ENCODE peak calls at places on chromosomes 6 and 20, in five cellular contexts. H, F, L, V and B are unnamed samples.

GRCh38 chr6:116500969-116501433 is 10.4 kb upstream of the CALHM5 start:
- DNase-seq in F (peak), H (peak), L (no peak), V (peak), B (no peak)

GRCh38 chr6:28258877-28259777 is at the start of gene NKAPL:
- DNase-seq in F (no peak), V (peak), L (no peak), H (no peak), B (no peak)

GRCh38 chr6:95572098-95572497 is 5.2 kb upstream of the MANEA start:
- DNase-seq in H (peak), L (no peak), V (no peak), F (no peak), B (no peak)

GRCh38 chr20:8757146-8757545 is 311.7 kb upstream of the PLCB4 start:
- DNase-seq in V (no peak), H (no peak), L (no peak), F (peak), B (no peak)

GRCh38 chr20:33820362-33820761 is 9.2 kb downstream of the CHMP4B start:
- DNase-seq in F (no peak), L (no peak), V (no peak), H (no peak), B (no peak)

GRCh38 chr6:132669690-132670291 is 10.8 kb upstream of the TAAR1 start:
- DNase-seq in F (peak), H (peak), V (peak), L (no peak), B (peak)

GRCh38 chr6:63560806-63561672 is 11.2 kb upstream of the LOC128125822 start:
- DNase-seq in L (no peak), H (no peak), F (peak), V (no peak), B (peak)

GRCh38 chr6:147693185-147693584 is 184.7 kb downstream of the SAMD5 start:
- DNase-seq in F (no peak), H (no peak), L (no peak), V (no peak), B (no peak)

GRCh38 chr20:47544240-47544639 is 42.6 kb downstream of the NCOA3 start:
- DNase-seq in L (no peak), V (no peak), H (no peak), F (no peak), B (no peak)

GRCh38 chr20:22775671-22776139 is 191.3 kb upstream of the FOXA2 start:
- DNase-seq in L (no peak), F (peak), H (no peak), V (no peak), B (peak)

GRCh38 chr6:15246217-15247211 is 645 bp downstream of the JARID2 start:
- DNase-seq in F (no peak), H (peak), L (no peak), V (no peak), B (no peak)

GRCh38 chr6:170048615-170049256 is 242.1 kb downstream of the DLL1 start:
- DNase-seq in L (no peak), H (no peak), F (no peak), V (no peak), B (no peak)

GRCh38 chr6:42030585-42031506 is 19.5 kb upstream of the TAF8 start:
- DNase-seq in L (no peak), F (no peak), H (peak), V (peak), B (no peak)

GRCh38 chr6:48474136-48474535 is 363.1 kb upstream of the PTCHD4 start:
- DNase-seq in V (no peak), F (no peak), H (no peak), L (no peak), B (no peak)

GRCh38 chr6:167087857-167088256 is 35.0 kb upstream of the CCR6 start:
- DNase-seq in V (no peak), F (no peak), L (no peak), H (no peak), B (no peak)

GRCh38 chr20:57065646-57066045 is 200.8 kb downstream of the BMP7 start:
- DNase-seq in F (no peak), V (no peak), L (no peak), H (no peak), B (no peak)

GRCh38 chr6:79574636-79575035 is 37.4 kb upstream of the LCA5 start:
- DNase-seq in V (peak), H (peak), F (peak), L (no peak), B (peak)

GRCh38 chr6:134481953-134482352 is 164.0 kb upstream of the SGK1 start:
- DNase-seq in V (no peak), H (no peak), L (no peak), F (no peak), B (no peak)

GRCh38 chr6:113162739-113163138 is 694.4 kb upstream of the MARCKS start:
- DNase-seq in V (no peak), L (no peak), H (no peak), F (no peak), B (no peak)

GRCh38 chr6:64505312-64505711 is 869.7 kb downstream of the PHF3 start:
- DNase-seq in L (no peak), V (peak), H (peak), F (peak), B (peak)

GRCh38 chr6:3296537-3297453 is 38.0 kb downstream of the PSMG4 start:
- DNase-seq in V (no peak), H (no peak), F (peak), L (no peak), B (no peak)

GRCh38 chr20:4152696-4153235 is 137.4 kb upstream of the RNF24 start:
- DNase-seq in L (no peak), V (no peak), H (no peak), F (no peak), B (no peak)

GRCh38 chr6:76702187-76702586 is 629.7 kb upstream of the IMPG1 start:
- DNase-seq in L (no peak), H (no peak), V (no peak), F (peak), B (no peak)
- TF ChIP-seq JUNB in L (no peak), H (no peak), V (no peak), F (no peak), B (no peak)

DNA sequence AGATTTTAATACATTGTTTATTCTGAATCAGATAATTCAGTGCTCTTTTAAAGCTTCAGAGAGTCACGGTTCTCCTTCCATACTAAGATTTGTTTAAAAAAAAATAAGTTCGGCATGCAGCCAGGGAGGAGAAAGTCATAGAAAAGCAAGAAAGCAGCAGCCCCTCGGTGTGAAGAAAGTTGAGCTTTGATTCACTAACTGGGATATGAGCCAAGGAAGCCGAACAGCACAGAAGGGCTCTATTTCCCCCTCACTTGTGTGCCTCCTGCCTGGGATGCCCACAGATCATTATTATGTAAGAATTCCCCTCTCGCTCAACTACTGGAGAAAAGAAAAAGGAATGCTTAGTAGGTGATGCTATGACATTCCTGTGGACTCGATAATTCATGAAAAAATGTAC is 69.3 kb upstream of the SYNJ2 start:
- DNase-seq in L (no peak), F (no peak), V (peak), H (no peak), B (no peak)
- TF ChIP-seq JUNB in L (no peak), F (no peak), V (no peak), H (no peak), B (no peak)

GRCh38 chr6:71287926-71288227 is 734 bp upstream of the OGFRL1 start:
- DNase-seq in F (no peak), V (no peak), H (no peak), L (peak), B (no peak)

GRCh38 chr6:71289039-71289801 is 609 bp downstream of the OGFRL1 start:
- DNase-seq in L (no peak), V (peak), H (no peak), F (peak), B (no peak)

GRCh38 chr6:71287038-71287437 is 1.6 kb upstream of the OGFRL1 start:
- DNase-seq in V (no peak), H (no peak), L (no peak), F (no peak), B (no peak)

GRCh38 chr6:71289802-71290175 is 1.2 kb downstream of the OGFRL1 start:
- DNase-seq in V (no peak), L (no peak), F (no peak), H (no peak), B (no peak)

GRCh38 chr6:71288228-71289038 is at the start of gene OGFRL1:
- DNase-seq in F (peak), L (no peak), V (peak), H (no peak), B (peak)
- TF ChIP-seq JUNB in F (no peak), L (no peak), V (no peak), H (no peak), B (no peak)

GRCh38 chr6:20978176-20978614 is 443.9 kb downstream of the CDKAL1 start:
- DNase-seq in V (no peak), H (no peak), L (peak), F (no peak), B (no peak)
- TF ChIP-seq JUNB in V (no peak), H (no peak), L (peak), F (no peak), B (no peak)

DNA sequence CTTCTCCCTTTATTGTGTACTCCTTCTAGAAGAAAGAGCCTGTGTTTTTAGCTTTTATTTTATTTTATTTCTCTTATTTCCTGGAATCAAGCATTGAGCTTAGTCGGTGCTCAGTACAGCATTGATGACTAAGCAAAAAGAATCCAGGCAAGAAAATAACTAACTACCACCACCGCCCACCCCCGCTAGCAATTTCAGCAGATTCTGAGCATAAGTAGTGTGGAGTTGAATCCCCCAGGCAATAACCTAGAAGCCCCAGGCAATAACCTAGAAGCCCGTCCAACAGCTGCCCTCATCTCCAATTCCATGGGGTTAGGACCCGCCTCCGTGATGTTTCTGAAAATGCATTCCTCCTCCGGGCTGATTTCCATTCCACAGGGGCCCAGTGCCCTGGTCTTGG is 258.0 kb upstream of the TAB2 start:
- DNase-seq in V (no peak), F (no peak), L (no peak), H (no peak), B (no peak)
- TF ChIP-seq JUNB in V (no peak), F (no peak), L (no peak), H (no peak), B (no peak)